ENCODE peak calls at places on chromosomes 12 and 14, in six cellular contexts. One of them, this sample, is unnamed. For H3K9me3, the result is how much of the 10 kb centered on the place peaks cover.

GRCh38 chr12:89085421-89085820 is 266.9 kb downstream of the DUSP6 start:
- DNase-seq in CD8-positive, alpha-beta memory T cell: no peak
- DNase-seq in endothelial cell of umbilical vein: peak
- DNase-seq in astrocyte: no peak
- DNase-seq in PC-9: no peak
- DNase-seq in PC-3: no peak
- DNase-seq in this sample: no peak

GRCh38 chr12:18257251-18257650 is 4.1 kb upstream of the PIK3C2G start:
- DNase-seq in astrocyte: no peak
- DNase-seq in endothelial cell of umbilical vein: no peak
- DNase-seq in PC-9: no peak
- DNase-seq in CD8-positive, alpha-beta memory T cell: no peak
- DNase-seq in PC-3: no peak
- DNase-seq in this sample: no peak

GRCh38 chr14:99530407-99530806 is 49.2 kb downstream of the CCNK start:
- DNase-seq in CD8-positive, alpha-beta memory T cell: no peak
- DNase-seq in endothelial cell of umbilical vein: no peak
- DNase-seq in astrocyte: no peak
- DNase-seq in PC-3: no peak
- DNase-seq in PC-9: no peak
- DNase-seq in this sample: no peak

GRCh38 chr12:82461851-82462250 is 103.5 kb downstream of the METTL25 start:
- DNase-seq in PC-9: no peak
- DNase-seq in endothelial cell of umbilical vein: no peak
- DNase-seq in PC-3: no peak
- DNase-seq in CD8-positive, alpha-beta memory T cell: no peak
- DNase-seq in astrocyte: no peak
- DNase-seq in this sample: no peak

GRCh38 chr14:22766457-22767322 is at the start of gene OXA1L:
- DNase-seq in CD8-positive, alpha-beta memory T cell: peak
- DNase-seq in PC-9: peak
- DNase-seq in endothelial cell of umbilical vein: peak
- DNase-seq in astrocyte: peak
- DNase-seq in PC-3: peak
- DNase-seq in this sample: peak

GRCh38 chr12:93381183-93381975 is 3.7 kb downstream of the NUDT4 start:
- DNase-seq in PC-3: no peak
- DNase-seq in astrocyte: peak
- DNase-seq in PC-9: no peak
- DNase-seq in CD8-positive, alpha-beta memory T cell: no peak
- DNase-seq in endothelial cell of umbilical vein: peak
- DNase-seq in this sample: peak

GRCh38 chr14:56119221-56119967 is 1.2 kb downstream of the PELI2 start:
- DNase-seq in CD8-positive, alpha-beta memory T cell: peak
- DNase-seq in astrocyte: no peak
- DNase-seq in PC-3: no peak
- DNase-seq in endothelial cell of umbilical vein: peak
- DNase-seq in PC-9: peak
- DNase-seq in this sample: peak

GRCh38 chr12:911191-911826 is 38.2 kb downstream of the RAD52 start:
- DNase-seq in astrocyte: no peak
- DNase-seq in PC-9: no peak
- DNase-seq in CD8-positive, alpha-beta memory T cell: no peak
- DNase-seq in endothelial cell of umbilical vein: peak
- DNase-seq in PC-3: no peak
- DNase-seq in this sample: no peak

GRCh38 chr12:53938276-53939140 is at the start of gene HOXC13:
- DNase-seq in PC-9: peak
- DNase-seq in CD8-positive, alpha-beta memory T cell: peak
- DNase-seq in endothelial cell of umbilical vein: no peak
- DNase-seq in astrocyte: no peak
- DNase-seq in PC-3: peak
- DNase-seq in this sample: peak

GRCh38 chr12:104143002-104143401 is 5.0 kb upstream of the NFYB start:
- DNase-seq in PC-3: no peak
- DNase-seq in CD8-positive, alpha-beta memory T cell: no peak
- DNase-seq in astrocyte: no peak
- DNase-seq in PC-9: no peak
- DNase-seq in endothelial cell of umbilical vein: no peak
- DNase-seq in this sample: no peak

GRCh38 chr14:101595887-101596721 is 34.8 kb downstream of the DIO3 start:
- DNase-seq in astrocyte: no peak
- DNase-seq in PC-9: no peak
- DNase-seq in endothelial cell of umbilical vein: no peak
- DNase-seq in PC-3: no peak
- DNase-seq in CD8-positive, alpha-beta memory T cell: peak
- DNase-seq in this sample: no peak

GRCh38 chr14:26598081-26598671 is 343 bp upstream of the NOVA1 start:
- DNase-seq in astrocyte: peak
- DNase-seq in PC-3: peak
- DNase-seq in CD8-positive, alpha-beta memory T cell: no peak
- DNase-seq in PC-9: peak
- DNase-seq in endothelial cell of umbilical vein: peak
- DNase-seq in this sample: peak

GRCh38 chr12:82176016-82176415 is 182.2 kb downstream of the CCDC59 start:
- DNase-seq in endothelial cell of umbilical vein: no peak
- DNase-seq in PC-9: no peak
- DNase-seq in PC-3: no peak
- DNase-seq in CD8-positive, alpha-beta memory T cell: no peak
- DNase-seq in astrocyte: no peak
- DNase-seq in this sample: no peak

GRCh38 chr14:77062261-77062660 is 33.8 kb upstream of the IRF2BPL start:
- DNase-seq in PC-9: no peak
- DNase-seq in CD8-positive, alpha-beta memory T cell: no peak
- DNase-seq in endothelial cell of umbilical vein: no peak
- DNase-seq in astrocyte: no peak
- DNase-seq in PC-3: no peak
- DNase-seq in this sample: no peak

GRCh38 chr14:76050250-76050649 is 64.7 kb downstream of the IFT43 start:
- DNase-seq in CD8-positive, alpha-beta memory T cell: no peak
- DNase-seq in astrocyte: no peak
- DNase-seq in PC-3: no peak
- DNase-seq in endothelial cell of umbilical vein: no peak
- DNase-seq in PC-9: no peak
- DNase-seq in this sample: no peak

GRCh38 chr12:114614040-114614439 is 69.9 kb downstream of the TBX3 start:
- DNase-seq in endothelial cell of umbilical vein: no peak
- DNase-seq in CD8-positive, alpha-beta memory T cell: no peak
- DNase-seq in PC-3: no peak
- DNase-seq in PC-9: no peak
- DNase-seq in astrocyte: no peak
- DNase-seq in this sample: no peak

GRCh38 chr12:128424931-128425431 is 158.0 kb downstream of the TMEM132C start:
- DNase-seq in PC-3: no peak
- DNase-seq in astrocyte: no peak
- DNase-seq in CD8-positive, alpha-beta memory T cell: no peak
- DNase-seq in endothelial cell of umbilical vein: no peak
- DNase-seq in PC-9: no peak
- DNase-seq in this sample: no peak

GRCh38 chr14:98133806-98134205 is 1138.2 kb downstream of the BCL11B start:
- DNase-seq in CD8-positive, alpha-beta memory T cell: no peak
- DNase-seq in astrocyte: no peak
- DNase-seq in PC-9: no peak
- DNase-seq in PC-3: peak
- DNase-seq in endothelial cell of umbilical vein: no peak
- DNase-seq in this sample: no peak

GRCh38 chr12:19894049-19894448 is 454.8 kb downstream of the AEBP2 start:
- DNase-seq in astrocyte: peak
- DNase-seq in PC-9: no peak
- DNase-seq in CD8-positive, alpha-beta memory T cell: no peak
- DNase-seq in endothelial cell of umbilical vein: peak
- DNase-seq in PC-3: peak
- DNase-seq in this sample: no peak

GRCh38 chr12:56581418-56582145 is 48.5 kb downstream of the BAZ2A start:
- DNase-seq in PC-3: peak
- DNase-seq in CD8-positive, alpha-beta memory T cell: peak
- DNase-seq in endothelial cell of umbilical vein: peak
- DNase-seq in PC-9: no peak
- DNase-seq in astrocyte: peak
- DNase-seq in this sample: no peak

GRCh38 chr12:125289965-125290364 is 224.7 kb downstream of the AACS start:
- DNase-seq in PC-3: no peak
- DNase-seq in endothelial cell of umbilical vein: no peak
- DNase-seq in astrocyte: no peak
- DNase-seq in PC-9: no peak
- DNase-seq in CD8-positive, alpha-beta memory T cell: no peak
- DNase-seq in this sample: no peak

GRCh38 chr14:91996951-91997371 is 42.9 kb downstream of the TRIP11 start:
- DNase-seq in endothelial cell of umbilical vein: peak
- DNase-seq in PC-3: peak
- DNase-seq in PC-9: no peak
- DNase-seq in astrocyte: peak
- DNase-seq in CD8-positive, alpha-beta memory T cell: peak
- DNase-seq in this sample: peak

GRCh38 chr14:95573313-95573712 is 38.5 kb downstream of the GLRX5 start:
- DNase-seq in endothelial cell of umbilical vein: no peak
- DNase-seq in CD8-positive, alpha-beta memory T cell: no peak
- DNase-seq in PC-3: no peak
- DNase-seq in astrocyte: no peak
- DNase-seq in PC-9: no peak
- DNase-seq in this sample: no peak

GRCh38 chr14:80901260-80901659 is 40.3 kb downstream of the CEP128 start:
- DNase-seq in CD8-positive, alpha-beta memory T cell: no peak
- DNase-seq in PC-9: no peak
- DNase-seq in endothelial cell of umbilical vein: no peak
- DNase-seq in PC-3: peak
- DNase-seq in astrocyte: no peak
- DNase-seq in this sample: no peak

GRCh38 chr14:54146601-54147000 is 190.0 kb upstream of the BMP4 start:
- DNase-seq in endothelial cell of umbilical vein: no peak
- DNase-seq in CD8-positive, alpha-beta memory T cell: no peak
- DNase-seq in PC-9: no peak
- DNase-seq in astrocyte: no peak
- DNase-seq in PC-3: no peak
- DNase-seq in this sample: no peak

GRCh38 chr14:65993103-65993502 is 493.1 kb upstream of the CCDC196 start:
- DNase-seq in astrocyte: no peak
- DNase-seq in PC-3: no peak
- DNase-seq in PC-9: peak
- DNase-seq in CD8-positive, alpha-beta memory T cell: no peak
- DNase-seq in endothelial cell of umbilical vein: no peak
- DNase-seq in this sample: no peak

GRCh38 chr12:47834199-47835016 is 14.7 kb upstream of the HDAC7 start:
- DNase-seq in astrocyte: no peak
- DNase-seq in PC-3: no peak
- DNase-seq in endothelial cell of umbilical vein: no peak
- DNase-seq in PC-9: no peak
- DNase-seq in CD8-positive, alpha-beta memory T cell: no peak
- DNase-seq in this sample: no peak

GRCh38 chr14:89432226-89432625 is 15.2 kb upstream of the FOXN3 start:
- DNase-seq in PC-3: no peak
- DNase-seq in CD8-positive, alpha-beta memory T cell: no peak
- DNase-seq in astrocyte: no peak
- DNase-seq in endothelial cell of umbilical vein: no peak
- DNase-seq in PC-9: no peak
- DNase-seq in this sample: no peak

GRCh38 chr12:132186208-132186856 is 42.1 kb downstream of the NOC4L start:
- DNase-seq in PC-9: no peak
- DNase-seq in PC-3: no peak
- DNase-seq in endothelial cell of umbilical vein: no peak
- DNase-seq in CD8-positive, alpha-beta memory T cell: no peak
- DNase-seq in astrocyte: no peak
- DNase-seq in this sample: no peak
- H3K4me3 ChIP-seq in PC-9: no peak
- H3K4me3 ChIP-seq in PC-3: no peak
- H3K4me3 ChIP-seq in endothelial cell of umbilical vein: no peak
- H3K4me3 ChIP-seq in CD8-positive, alpha-beta memory T cell: peak
- H3K4me3 ChIP-seq in astrocyte: no peak
- H3K4me3 ChIP-seq in this sample: no peak

DNA sequence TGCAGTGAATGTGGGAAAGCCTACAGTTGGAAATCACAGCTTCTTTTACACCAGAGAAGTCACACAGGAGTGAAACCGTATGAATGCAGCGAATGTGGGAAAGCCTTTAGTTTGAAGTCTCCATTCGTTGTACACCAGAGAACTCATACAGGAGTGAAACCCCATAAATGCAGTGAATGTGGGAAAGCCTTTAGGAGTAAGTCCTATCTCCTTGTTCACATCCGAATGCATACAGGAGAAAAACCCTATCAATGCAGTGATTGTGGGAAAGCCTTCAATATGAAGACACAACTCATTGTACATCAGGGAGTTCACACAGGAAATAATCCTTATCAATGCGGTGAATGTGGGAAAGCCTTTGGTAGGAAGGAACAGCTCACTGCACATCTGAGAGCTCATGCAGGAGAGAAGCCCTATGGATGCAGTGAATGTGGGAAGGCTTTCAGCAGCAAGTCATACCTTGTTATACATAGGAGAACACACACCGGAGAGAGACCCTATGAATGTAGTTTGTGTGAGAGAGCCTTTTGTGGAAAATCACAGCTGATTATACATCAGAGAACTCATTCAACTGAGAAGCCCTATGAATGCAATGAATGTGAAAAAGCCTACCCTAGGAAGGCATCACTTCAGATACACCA is 24.6 kb downstream of the ZNF26 start:
- DNase-seq in PC-3: no peak
- DNase-seq in astrocyte: no peak
- DNase-seq in endothelial cell of umbilical vein: no peak
- DNase-seq in PC-9: no peak
- DNase-seq in CD8-positive, alpha-beta memory T cell: peak
- DNase-seq in this sample: no peak
- H3K9me3 ChIP-seq in PC-3: under half
- H3K9me3 ChIP-seq in astrocyte: half or more
- H3K9me3 ChIP-seq in endothelial cell of umbilical vein: under half
- H3K9me3 ChIP-seq in PC-9: under half
- H3K9me3 ChIP-seq in CD8-positive, alpha-beta memory T cell: half or more
- H3K9me3 ChIP-seq in this sample: under half

GRCh38 chr12:112001555-112001954 is 11.4 kb downstream of the TMEM116 start:
- DNase-seq in CD8-positive, alpha-beta memory T cell: no peak
- DNase-seq in astrocyte: peak
- DNase-seq in endothelial cell of umbilical vein: peak
- DNase-seq in PC-9: no peak
- DNase-seq in PC-3: no peak
- DNase-seq in this sample: no peak

GRCh38 chr12:112004041-112004440 is 8.9 kb downstream of the TMEM116 start:
- DNase-seq in PC-9: no peak
- DNase-seq in astrocyte: no peak
- DNase-seq in CD8-positive, alpha-beta memory T cell: no peak
- DNase-seq in PC-3: no peak
- DNase-seq in endothelial cell of umbilical vein: no peak
- DNase-seq in this sample: no peak

GRCh38 chr12:112008918-112009317 is 4.0 kb downstream of the TMEM116 start:
- DNase-seq in CD8-positive, alpha-beta memory T cell: no peak
- DNase-seq in endothelial cell of umbilical vein: peak
- DNase-seq in astrocyte: no peak
- DNase-seq in PC-3: no peak
- DNase-seq in PC-9: no peak
- DNase-seq in this sample: no peak

GRCh38 chr12:112007945-112008344 is 5.0 kb downstream of the TMEM116 start:
- DNase-seq in CD8-positive, alpha-beta memory T cell: no peak
- DNase-seq in endothelial cell of umbilical vein: no peak
- DNase-seq in PC-9: no peak
- DNase-seq in PC-3: no peak
- DNase-seq in astrocyte: peak
- DNase-seq in this sample: no peak

GRCh38 chr12:112005419-112006395 is 7.3 kb downstream of the TMEM116 start:
- DNase-seq in PC-3: peak
- DNase-seq in CD8-positive, alpha-beta memory T cell: no peak
- DNase-seq in endothelial cell of umbilical vein: no peak
- DNase-seq in astrocyte: no peak
- DNase-seq in PC-9: peak
- DNase-seq in this sample: no peak
- H3K4me3 ChIP-seq in PC-3: peak
- H3K4me3 ChIP-seq in CD8-positive, alpha-beta memory T cell: no peak
- H3K4me3 ChIP-seq in endothelial cell of umbilical vein: no peak
- H3K4me3 ChIP-seq in astrocyte: no peak
- H3K4me3 ChIP-seq in PC-9: no peak
- H3K4me3 ChIP-seq in this sample: no peak

GRCh38 chr14:94316692-94317091 is 6.4 kb downstream of the SERPINA6 start:
- DNase-seq in PC-9: no peak
- DNase-seq in CD8-positive, alpha-beta memory T cell: no peak
- DNase-seq in endothelial cell of umbilical vein: no peak
- DNase-seq in astrocyte: no peak
- DNase-seq in PC-3: no peak
- DNase-seq in this sample: no peak
- H3K9me3 ChIP-seq in PC-9: under half
- H3K9me3 ChIP-seq in CD8-positive, alpha-beta memory T cell: under half
- H3K9me3 ChIP-seq in endothelial cell of umbilical vein: under half
- H3K9me3 ChIP-seq in astrocyte: under half
- H3K9me3 ChIP-seq in PC-3: under half
- H3K9me3 ChIP-seq in this sample: under half